ENCODE peak calls at places on chromosomes 1 and 21, in ten cellular contexts. Z is AG09309; J is GM06990; X is astrocyte of the cerebellum; S is vagina; P is pancreas; K is upper lobe of right lung; F is fibroblast of mammary gland; D is Caco-2; H is CD4-positive, alpha-beta T cell. O is an unnamed sample.

GRCh38 chr1:228016181-228016510 is 9.3 kb downstream of the WNT3A start:
- DNase-seq in Z (no peak), J (no peak), X (no peak), S (no peak), P (no peak), K (peak; percentile 16), F (no peak), D (no peak), H (no peak), O (no peak)

GRCh38 chr21:37787456-37787855 is 128.8 kb downstream of the KCNJ6 start:
- DNase-seq in Z (peak; percentile 52), J (no peak), X (peak; percentile 73), S (peak; percentile 42), P (no peak), K (no peak), F (peak; percentile 80), D (no peak), H (no peak), O (no peak)

GRCh38 chr1:34359411-34359810 is 182.7 kb downstream of the C1orf94 start:
- DNase-seq in Z (no peak), J (no peak), X (no peak), S (no peak), P (no peak), K (no peak), F (no peak), D (no peak), H (no peak), O (no peak)

GRCh38 chr1:95631695-95632094 is 397.7 kb downstream of the RWDD3 start:
- DNase-seq in Z (no peak), J (no peak), X (no peak), S (no peak), P (no peak), K (no peak), F (no peak), D (no peak), H (no peak), O (no peak)

GRCh38 chr1:175434268-175434860 is 241.8 kb upstream of the KIAA0040 start:
- DNase-seq in Z (no peak), J (peak; percentile 13), X (no peak), S (no peak), P (no peak), K (no peak), F (no peak), D (peak; percentile 12), H (no peak), O (peak; percentile 29)

GRCh38 chr1:159988006-159988405 is 34.0 kb upstream of the SLAMF9 start:
- DNase-seq in Z (no peak), J (no peak), X (no peak), S (peak; percentile 42), P (no peak), K (no peak), F (no peak), D (no peak), H (no peak), O (no peak)

GRCh38 chr1:231632119-231632518 is 5.5 kb downstream of the DISC1 start:
- DNase-seq in Z (no peak), J (no peak), X (no peak), S (no peak), P (no peak), K (no peak), F (no peak), D (peak; percentile 4), H (no peak), O (no peak)

GRCh38 chr1:6730473-6730872 is 28.9 kb upstream of the DNAJC11 start:
- DNase-seq in Z (no peak), J (no peak), X (no peak), S (no peak), P (no peak), K (peak; percentile 37), F (no peak), D (no peak), H (no peak), O (no peak)

GRCh38 chr1:46673749-46674182 is 2.1 kb downstream of the TEX38 start:
- DNase-seq in Z (no peak), J (no peak), X (no peak), S (no peak), P (no peak), K (no peak), F (peak; percentile 52), D (no peak), H (no peak), O (no peak)

GRCh38 chr1:12178511-12178910 is 11.7 kb downstream of the TNFRSF1B start:
- DNase-seq in Z (no peak), J (no peak), X (no peak), S (no peak), P (no peak), K (no peak), F (no peak), D (no peak), H (no peak), O (no peak)

GRCh38 chr1:27130798-27131197 is 24.1 kb downstream of the SLC9A1 start:
- DNase-seq in Z (no peak), J (no peak), X (no peak), S (no peak), P (no peak), K (peak; percentile 74), F (no peak), D (no peak), H (no peak), O (no peak)

GRCh38 chr1:40404670-40405462 is 31.3 kb downstream of the SMAP2 start:
- DNase-seq in Z (peak; percentile 27), J (no peak), X (peak; percentile 60), S (no peak), P (no peak), K (no peak), F (peak; percentile 77), D (peak; percentile 19), H (peak; percentile 45), O (no peak)

GRCh38 chr1:12620142-12620865 is 2.3 kb upstream of the DHRS3 start:
- DNase-seq in Z (no peak), J (no peak), X (no peak), S (no peak), P (no peak), K (no peak), F (no peak), D (no peak), H (no peak), O (no peak)

GRCh38 chr1:19941121-19941520 is 17.7 kb upstream of the PLA2G2E start:
- DNase-seq in Z (no peak), J (no peak), X (no peak), S (no peak), P (no peak), K (no peak), F (no peak), D (no peak), H (no peak), O (no peak)

GRCh38 chr21:45836268-45836655 is 145.3 kb upstream of the COL6A1 start:
- DNase-seq in Z (no peak), J (no peak), X (no peak), S (no peak), P (no peak), K (no peak), F (no peak), D (no peak), H (no peak), O (no peak)

GRCh38 chr1:28512058-28512611 is 6.3 kb downstream of the RCC1 start:
- DNase-seq in Z (no peak), J (no peak), X (no peak), S (no peak), P (no peak), K (no peak), F (peak; percentile 50), D (no peak), H (no peak), O (no peak)

GRCh38 chr1:30668026-30668425 is 55.4 kb downstream of the MATN1 start:
- DNase-seq in Z (no peak), J (no peak), X (no peak), S (no peak), P (no peak), K (peak; percentile 18), F (peak; percentile 17), D (no peak), H (no peak), O (no peak)
- TF ChIP-seq CTCF in Z (no peak), J (no peak), X (no peak), S (no peak), P (no peak), K (no peak), F (no peak), D (no peak), H (no peak), O (no peak)

DNA sequence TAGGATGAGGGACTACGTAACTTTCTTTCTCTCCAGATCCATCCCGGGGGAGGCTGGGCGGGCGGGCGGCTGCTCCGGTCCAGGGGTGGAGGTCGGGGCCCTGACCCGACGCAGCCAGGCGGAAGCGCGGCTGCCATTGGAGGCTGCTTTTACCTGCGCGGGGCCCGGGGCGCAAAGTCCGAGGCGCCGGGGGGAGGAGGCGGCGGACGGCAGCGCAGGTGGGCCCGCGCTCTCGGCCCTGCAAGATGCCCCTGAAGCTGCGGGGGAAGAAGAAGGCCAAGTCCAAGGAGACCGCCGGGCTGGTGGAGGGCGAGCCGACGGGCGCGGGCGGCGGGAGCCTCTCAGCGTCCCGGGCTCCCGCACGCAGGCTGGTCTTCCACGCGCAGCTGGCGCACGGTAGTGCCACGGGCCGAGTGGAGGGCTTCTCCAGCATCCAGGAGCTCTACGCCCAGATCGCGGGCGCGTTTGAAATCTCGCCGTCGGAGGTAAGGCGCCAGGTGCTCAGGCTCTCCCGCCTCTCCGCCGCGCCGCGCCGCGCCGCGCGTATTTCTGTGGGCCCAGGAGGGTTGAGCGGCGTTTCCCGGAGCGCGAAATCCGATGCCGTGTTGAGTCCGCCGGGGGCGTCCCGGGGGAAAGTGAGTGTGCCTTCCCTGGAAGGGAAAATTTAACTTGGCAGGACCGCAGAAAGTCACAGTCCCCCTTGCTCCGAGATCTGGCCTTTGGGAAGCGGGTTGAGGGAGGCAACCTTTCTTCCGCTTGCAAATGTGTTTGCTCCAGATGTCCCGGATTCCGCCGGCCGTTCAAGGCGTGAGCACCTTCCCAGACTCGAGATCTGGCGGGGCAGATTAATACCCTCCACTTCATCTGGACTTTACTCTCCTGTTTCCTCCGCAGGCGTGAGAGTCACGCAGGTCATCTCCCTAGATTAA is at the start of gene GIPC2:
- DNase-seq in Z (no peak), J (peak; percentile 27), X (no peak), S (no peak), P (peak; percentile 49), K (peak; percentile 65), F (peak; percentile 56), D (peak; percentile 62), H (peak; percentile 7), O (peak; percentile 44)
- TF ChIP-seq CTCF in Z (no peak), J (no peak), X (no peak), S (no peak), P (no peak), K (no peak), F (no peak), D (no peak), H (no peak), O (no peak)

GRCh38 chr21:44742418-44743153 is 31.2 kb upstream of the TSPEAR start:
- DNase-seq in Z (no peak), J (no peak), X (no peak), S (no peak), P (no peak), K (no peak), F (no peak), D (peak; percentile 40), H (no peak), O (no peak)
- TF ChIP-seq CTCF in Z (peak; percentile 30), J (no peak), X (peak; percentile 23), S (no peak), P (no peak), K (peak; percentile 22), F (peak; percentile 16), D (no peak), H (peak; percentile 55), O (no peak)

DNA sequence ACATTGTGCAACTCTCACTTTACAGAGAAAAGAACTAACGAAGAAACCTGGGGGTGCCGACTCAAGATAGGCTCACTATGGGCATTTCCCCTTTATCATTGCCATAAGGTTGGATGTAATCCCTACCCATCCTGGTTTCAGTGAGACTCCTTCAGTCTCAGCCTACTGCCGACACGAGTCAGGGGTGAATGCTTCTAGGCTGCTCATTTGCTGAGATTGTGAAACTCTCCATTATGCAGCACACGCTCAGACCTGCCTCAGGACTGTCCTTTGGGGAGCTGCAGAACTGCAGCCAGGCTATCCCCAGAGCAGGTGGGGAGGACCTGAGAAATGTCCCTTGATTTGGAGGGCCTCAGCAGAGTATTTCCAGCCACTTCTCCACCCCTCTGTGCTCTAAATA is 22.2 kb downstream of the TSHB start:
- DNase-seq in Z (no peak), J (no peak), X (no peak), S (no peak), P (no peak), K (no peak), F (no peak), D (no peak), H (no peak), O (no peak)
- TF ChIP-seq CTCF in Z (no peak), J (no peak), X (no peak), S (no peak), P (no peak), K (no peak), F (no peak), D (no peak), H (no peak), O (no peak)

O was measured in GM13976.